ENCODE peak calls at places on chromosomes 4 and X, in ten cellular contexts. One of them, this sample, is unnamed.

GRCh38 chr4:73434311-73434710 is 1.7 kb upstream of the AFP start:
- DNase-seq in retinal pigment epithelial cell: no peak
- DNase-seq in upper lobe of left lung: no peak
- DNase-seq in GM12865: no peak
- DNase-seq in AG10803: no peak
- DNase-seq in HFF-Myc: no peak
- DNase-seq in mucosa of descending colon: no peak
- DNase-seq in CD8-positive, alpha-beta memory T cell: no peak
- DNase-seq in MM.1S: peak; percentile 19
- DNase-seq in GM12864: no peak
- DNase-seq in this sample: no peak

GRCh38 chr4:48780867-48781219 is 764 bp upstream of the FRYL start:
- DNase-seq in retinal pigment epithelial cell: no peak
- DNase-seq in upper lobe of left lung: no peak
- DNase-seq in GM12865: peak; percentile 62
- DNase-seq in AG10803: no peak
- DNase-seq in HFF-Myc: no peak
- DNase-seq in mucosa of descending colon: peak; percentile 85
- DNase-seq in CD8-positive, alpha-beta memory T cell: peak; percentile 20
- DNase-seq in MM.1S: peak; percentile 22
- DNase-seq in GM12864: no peak
- DNase-seq in this sample: no peak

GRCh38 chrX:15616531-15616930 is 15.8 kb upstream of the ACE2 start:
- DNase-seq in retinal pigment epithelial cell: no peak
- DNase-seq in upper lobe of left lung: no peak
- DNase-seq in GM12865: no peak
- DNase-seq in AG10803: no peak
- DNase-seq in HFF-Myc: no peak
- DNase-seq in mucosa of descending colon: no peak
- DNase-seq in CD8-positive, alpha-beta memory T cell: no peak
- DNase-seq in MM.1S: no peak
- DNase-seq in GM12864: no peak
- DNase-seq in this sample: no peak

GRCh38 chrX:80765226-80765625 is 44.5 kb downstream of the BRWD3 start:
- DNase-seq in retinal pigment epithelial cell: peak; percentile 55
- DNase-seq in upper lobe of left lung: no peak
- DNase-seq in GM12865: no peak
- DNase-seq in AG10803: peak; percentile 86
- DNase-seq in HFF-Myc: peak; percentile 15
- DNase-seq in mucosa of descending colon: no peak
- DNase-seq in CD8-positive, alpha-beta memory T cell: no peak
- DNase-seq in MM.1S: no peak
- DNase-seq in GM12864: no peak
- DNase-seq in this sample: no peak

GRCh38 chr4:94507708-94508107 is 56.0 kb downstream of the PDLIM5 start:
- DNase-seq in retinal pigment epithelial cell: no peak
- DNase-seq in upper lobe of left lung: no peak
- DNase-seq in GM12865: no peak
- DNase-seq in AG10803: peak; percentile 94
- DNase-seq in HFF-Myc: no peak
- DNase-seq in mucosa of descending colon: peak; percentile 20
- DNase-seq in CD8-positive, alpha-beta memory T cell: no peak
- DNase-seq in MM.1S: no peak
- DNase-seq in GM12864: no peak
- DNase-seq in this sample: no peak

GRCh38 chrX:72060196-72060974 is 71.3 kb downstream of the RTL5 start:
- DNase-seq in retinal pigment epithelial cell: no peak
- DNase-seq in upper lobe of left lung: no peak
- DNase-seq in GM12865: peak; percentile 16
- DNase-seq in AG10803: peak; percentile 1
- DNase-seq in HFF-Myc: no peak
- DNase-seq in mucosa of descending colon: no peak
- DNase-seq in CD8-positive, alpha-beta memory T cell: no peak
- DNase-seq in MM.1S: no peak
- DNase-seq in GM12864: no peak
- DNase-seq in this sample: no peak

GRCh38 chr4:24551492-24552330 is 32.6 kb downstream of the DHX15 start:
- DNase-seq in retinal pigment epithelial cell: no peak
- DNase-seq in upper lobe of left lung: no peak
- DNase-seq in GM12865: no peak
- DNase-seq in AG10803: no peak
- DNase-seq in HFF-Myc: no peak
- DNase-seq in mucosa of descending colon: no peak
- DNase-seq in CD8-positive, alpha-beta memory T cell: no peak
- DNase-seq in MM.1S: no peak
- DNase-seq in GM12864: no peak
- DNase-seq in this sample: no peak

GRCh38 chr4:138158746-138159297 is 83.3 kb downstream of the SLC7A11 start:
- DNase-seq in retinal pigment epithelial cell: no peak
- DNase-seq in upper lobe of left lung: no peak
- DNase-seq in GM12865: no peak
- DNase-seq in AG10803: peak; percentile 78
- DNase-seq in HFF-Myc: peak; percentile 39
- DNase-seq in mucosa of descending colon: no peak
- DNase-seq in CD8-positive, alpha-beta memory T cell: no peak
- DNase-seq in MM.1S: no peak
- DNase-seq in GM12864: no peak
- DNase-seq in this sample: no peak

GRCh38 chr4:82561745-82562552 is at the start of gene TMEM150C:
- DNase-seq in retinal pigment epithelial cell: no peak
- DNase-seq in upper lobe of left lung: no peak
- DNase-seq in GM12865: no peak
- DNase-seq in AG10803: peak; percentile 6
- DNase-seq in HFF-Myc: no peak
- DNase-seq in mucosa of descending colon: peak; percentile 24
- DNase-seq in CD8-positive, alpha-beta memory T cell: no peak
- DNase-seq in MM.1S: no peak
- DNase-seq in GM12864: no peak
- DNase-seq in this sample: no peak

GRCh38 chr4:129179276-129179675 is 83.3 kb downstream of the C4orf33 start:
- DNase-seq in retinal pigment epithelial cell: no peak
- DNase-seq in upper lobe of left lung: no peak
- DNase-seq in GM12865: no peak
- DNase-seq in AG10803: no peak
- DNase-seq in HFF-Myc: no peak
- DNase-seq in mucosa of descending colon: no peak
- DNase-seq in CD8-positive, alpha-beta memory T cell: no peak
- DNase-seq in MM.1S: no peak
- DNase-seq in GM12864: no peak
- DNase-seq in this sample: no peak

GRCh38 chrX:97551821-97552220 is 668.1 kb downstream of the RPA4 start:
- DNase-seq in retinal pigment epithelial cell: no peak
- DNase-seq in upper lobe of left lung: no peak
- DNase-seq in GM12865: no peak
- DNase-seq in AG10803: no peak
- DNase-seq in HFF-Myc: no peak
- DNase-seq in mucosa of descending colon: no peak
- DNase-seq in CD8-positive, alpha-beta memory T cell: no peak
- DNase-seq in MM.1S: no peak
- DNase-seq in GM12864: no peak
- DNase-seq in this sample: no peak

GRCh38 chrX:46547857-46548256 is 2.6 kb upstream of the ZNF674 start:
- DNase-seq in retinal pigment epithelial cell: peak; percentile 50
- DNase-seq in upper lobe of left lung: no peak
- DNase-seq in GM12865: no peak
- DNase-seq in AG10803: peak; percentile 81
- DNase-seq in HFF-Myc: peak; percentile 10
- DNase-seq in mucosa of descending colon: no peak
- DNase-seq in CD8-positive, alpha-beta memory T cell: no peak
- DNase-seq in MM.1S: no peak
- DNase-seq in GM12864: no peak
- DNase-seq in this sample: no peak

GRCh38 chrX:9676738-9677097 is 88.9 kb downstream of the GPR143 start:
- DNase-seq in retinal pigment epithelial cell: no peak
- DNase-seq in upper lobe of left lung: no peak
- DNase-seq in GM12865: peak; percentile 12
- DNase-seq in AG10803: no peak
- DNase-seq in HFF-Myc: no peak
- DNase-seq in mucosa of descending colon: no peak
- DNase-seq in CD8-positive, alpha-beta memory T cell: no peak
- DNase-seq in MM.1S: no peak
- DNase-seq in GM12864: no peak
- DNase-seq in this sample: no peak

GRCh38 chr4:76194325-76194724 is 19.3 kb downstream of the SCARB2 start:
- DNase-seq in retinal pigment epithelial cell: peak; percentile 87
- DNase-seq in upper lobe of left lung: peak; percentile 68
- DNase-seq in GM12865: no peak
- DNase-seq in AG10803: peak; percentile 90
- DNase-seq in HFF-Myc: peak; percentile 12
- DNase-seq in mucosa of descending colon: no peak
- DNase-seq in CD8-positive, alpha-beta memory T cell: no peak
- DNase-seq in MM.1S: no peak
- DNase-seq in GM12864: no peak
- DNase-seq in this sample: no peak
- H3K4me3 ChIP-seq in retinal pigment epithelial cell: no peak overlapping the region
- H3K4me3 ChIP-seq in upper lobe of left lung: no peak overlapping the region
- H3K4me3 ChIP-seq in GM12865: no peak overlapping the region
- H3K4me3 ChIP-seq in AG10803: no peak overlapping the region
- H3K4me3 ChIP-seq in HFF-Myc: no peak overlapping the region
- H3K4me3 ChIP-seq in mucosa of descending colon: no peak overlapping the region
- H3K4me3 ChIP-seq in CD8-positive, alpha-beta memory T cell: no peak overlapping the region
- H3K4me3 ChIP-seq in MM.1S: no peak overlapping the region
- H3K4me3 ChIP-seq in GM12864: no peak overlapping the region
- H3K4me3 ChIP-seq in this sample: no peak overlapping the region

DNA sequence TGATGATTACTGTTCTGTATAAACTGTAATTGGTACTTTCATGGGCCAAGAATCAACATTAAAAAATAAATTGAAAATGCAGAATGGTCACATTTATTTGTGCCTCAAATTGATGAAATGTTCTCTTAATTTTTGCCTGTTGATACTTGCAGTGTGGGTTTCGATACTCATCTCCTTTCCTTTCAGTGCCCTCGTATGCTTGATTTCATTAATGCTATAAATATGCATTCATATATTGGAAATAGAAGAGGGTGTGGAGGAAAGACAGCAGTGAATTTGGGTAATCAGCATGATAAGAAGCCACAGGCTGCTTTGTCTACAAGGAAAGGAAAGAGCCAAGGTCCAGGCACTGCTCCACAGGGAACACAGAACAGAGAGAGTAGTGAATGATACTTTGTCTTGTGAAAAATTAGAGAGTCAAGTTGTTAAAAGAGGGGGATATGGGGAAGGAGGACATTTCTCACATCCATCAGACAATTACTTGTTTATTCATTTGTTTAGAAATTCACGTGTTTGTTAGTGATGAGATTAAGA is 1.0 kb upstream of the DDX60 start:
- DNase-seq in retinal pigment epithelial cell: no peak
- DNase-seq in upper lobe of left lung: no peak
- DNase-seq in GM12865: no peak
- DNase-seq in AG10803: no peak
- DNase-seq in HFF-Myc: no peak
- DNase-seq in mucosa of descending colon: no peak
- DNase-seq in CD8-positive, alpha-beta memory T cell: no peak
- DNase-seq in MM.1S: no peak
- DNase-seq in GM12864: no peak
- DNase-seq in this sample: no peak
- H3K4me3 ChIP-seq in retinal pigment epithelial cell: no peak overlapping the region
- H3K4me3 ChIP-seq in upper lobe of left lung: no peak overlapping the region
- H3K4me3 ChIP-seq in GM12865: no peak overlapping the region
- H3K4me3 ChIP-seq in AG10803: peak overlapping the region; percentile 90
- H3K4me3 ChIP-seq in HFF-Myc: no peak overlapping the region
- H3K4me3 ChIP-seq in mucosa of descending colon: no peak overlapping the region
- H3K4me3 ChIP-seq in CD8-positive, alpha-beta memory T cell: no peak overlapping the region
- H3K4me3 ChIP-seq in MM.1S: no peak overlapping the region
- H3K4me3 ChIP-seq in GM12864: no peak overlapping the region
- H3K4me3 ChIP-seq in this sample: no peak overlapping the region

GRCh38 chr4:70994387-70995099 is 1.1 kb downstream of the DCK start:
- DNase-seq in retinal pigment epithelial cell: no peak
- DNase-seq in upper lobe of left lung: no peak
- DNase-seq in GM12865: peak; percentile 78
- DNase-seq in AG10803: no peak
- DNase-seq in HFF-Myc: no peak
- DNase-seq in mucosa of descending colon: no peak
- DNase-seq in CD8-positive, alpha-beta memory T cell: no peak
- DNase-seq in MM.1S: peak; percentile 34
- DNase-seq in GM12864: peak; percentile 60
- DNase-seq in this sample: no peak

GRCh38 chr4:70993181-70994068 is at the start of gene DCK:
- DNase-seq in retinal pigment epithelial cell: peak; percentile 44
- DNase-seq in upper lobe of left lung: peak; percentile 92
- DNase-seq in GM12865: peak; percentile 96
- DNase-seq in AG10803: peak; percentile 91
- DNase-seq in HFF-Myc: peak; percentile 46
- DNase-seq in mucosa of descending colon: peak; percentile 94
- DNase-seq in CD8-positive, alpha-beta memory T cell: peak; percentile 83
- DNase-seq in MM.1S: peak; percentile 95
- DNase-seq in GM12864: peak; percentile 72
- DNase-seq in this sample: peak; percentile 86

GRCh38 chr4:70994069-70994366 is 569 bp downstream of the DCK start:
- DNase-seq in retinal pigment epithelial cell: no peak
- DNase-seq in upper lobe of left lung: peak; percentile 30
- DNase-seq in GM12865: no peak
- DNase-seq in AG10803: no peak
- DNase-seq in HFF-Myc: no peak
- DNase-seq in mucosa of descending colon: no peak
- DNase-seq in CD8-positive, alpha-beta memory T cell: no peak
- DNase-seq in MM.1S: peak; percentile 16
- DNase-seq in GM12864: no peak
- DNase-seq in this sample: no peak

GRCh38 chr4:70991596-70991995 is 1.9 kb upstream of the DCK start:
- DNase-seq in retinal pigment epithelial cell: no peak
- DNase-seq in upper lobe of left lung: no peak
- DNase-seq in GM12865: no peak
- DNase-seq in AG10803: no peak
- DNase-seq in HFF-Myc: no peak
- DNase-seq in mucosa of descending colon: no peak
- DNase-seq in CD8-positive, alpha-beta memory T cell: no peak
- DNase-seq in MM.1S: no peak
- DNase-seq in GM12864: no peak
- DNase-seq in this sample: no peak

DNA sequence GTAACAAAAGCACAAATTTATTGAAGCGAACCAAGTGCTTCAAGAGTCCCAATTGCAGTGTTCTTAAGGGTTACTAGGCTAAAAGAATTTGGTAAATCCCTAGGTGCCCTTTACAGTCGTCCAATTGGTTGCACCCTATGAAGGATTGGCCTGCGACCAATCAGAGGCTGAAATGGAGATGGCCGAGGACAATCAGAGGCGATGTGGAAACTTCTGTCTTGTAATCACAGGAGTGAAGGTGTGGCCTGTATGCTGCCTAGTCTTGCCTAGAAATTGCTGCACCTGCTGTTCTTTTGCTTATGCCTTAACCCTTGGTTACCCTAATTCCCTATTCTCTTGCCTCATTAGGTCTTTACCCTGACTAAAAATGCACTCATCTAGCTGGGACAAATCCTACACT is 1.1 kb upstream of the DCK start:
- DNase-seq in retinal pigment epithelial cell: no peak
- DNase-seq in upper lobe of left lung: peak; percentile 65
- DNase-seq in GM12865: peak; percentile 29
- DNase-seq in AG10803: no peak
- DNase-seq in HFF-Myc: no peak
- DNase-seq in mucosa of descending colon: peak; percentile 51
- DNase-seq in CD8-positive, alpha-beta memory T cell: no peak
- DNase-seq in MM.1S: no peak
- DNase-seq in GM12864: no peak
- DNase-seq in this sample: no peak
- H3K4me3 ChIP-seq in retinal pigment epithelial cell: no peak overlapping the region
- H3K4me3 ChIP-seq in upper lobe of left lung: no peak overlapping the region
- H3K4me3 ChIP-seq in GM12865: peak overlapping the region; percentile 91
- H3K4me3 ChIP-seq in AG10803: peak overlapping the region; percentile 93
- H3K4me3 ChIP-seq in HFF-Myc: peak overlapping the region; percentile 82
- H3K4me3 ChIP-seq in mucosa of descending colon: no peak overlapping the region
- H3K4me3 ChIP-seq in CD8-positive, alpha-beta memory T cell: no peak overlapping the region
- H3K4me3 ChIP-seq in MM.1S: peak overlapping the region; percentile 98
- H3K4me3 ChIP-seq in GM12864: peak overlapping the region; percentile 99
- H3K4me3 ChIP-seq in this sample: peak overlapping the region; percentile 93

GRCh38 chrX:103357871-103358270 is 1.6 kb downstream of the TCEAL9 start:
- DNase-seq in retinal pigment epithelial cell: no peak
- DNase-seq in upper lobe of left lung: no peak
- DNase-seq in GM12865: no peak
- DNase-seq in AG10803: no peak
- DNase-seq in HFF-Myc: no peak
- DNase-seq in mucosa of descending colon: no peak
- DNase-seq in CD8-positive, alpha-beta memory T cell: no peak
- DNase-seq in MM.1S: no peak
- DNase-seq in GM12864: no peak
- DNase-seq in this sample: no peak
- H3K4me3 ChIP-seq in retinal pigment epithelial cell: peak overlapping the region; percentile 75
- H3K4me3 ChIP-seq in upper lobe of left lung: no peak overlapping the region
- H3K4me3 ChIP-seq in GM12865: no peak overlapping the region
- H3K4me3 ChIP-seq in AG10803: peak overlapping the region; percentile 84
- H3K4me3 ChIP-seq in HFF-Myc: peak overlapping the region; percentile 77
- H3K4me3 ChIP-seq in mucosa of descending colon: no peak overlapping the region
- H3K4me3 ChIP-seq in CD8-positive, alpha-beta memory T cell: no peak overlapping the region
- H3K4me3 ChIP-seq in MM.1S: no peak overlapping the region
- H3K4me3 ChIP-seq in GM12864: no peak overlapping the region
- H3K4me3 ChIP-seq in this sample: no peak overlapping the region